ENCODE peak calls at places on chromosomes 6 and 20, in six cellular contexts. A is body of pancreas, S is Peyer's patch, L is A549, G is gastrocnemius medialis, E is transverse colon. R is an unnamed sample.

GRCh38 chr6:68704485-68704884 is 69.4 kb downstream of the ADGRB3 start:
- DNase-seq in A (no peak), S (no peak), L (no peak), G (no peak), E (no peak), R (no peak)

GRCh38 chr20:49813305-49813974 is 812 bp downstream of the SLC9A8 start:
- DNase-seq in A (no peak), S (peak), L (no peak), G (no peak), E (no peak), R (no peak)

GRCh38 chr6:56959094-56959493 is 4.2 kb downstream of the BEND6 start:
- DNase-seq in A (no peak), S (no peak), L (no peak), G (no peak), E (no peak), R (no peak)

GRCh38 chr6:28357036-28357435 is 7.3 kb downstream of the ZKSCAN3 start:
- DNase-seq in A (no peak), S (no peak), L (no peak), G (no peak), E (no peak), R (peak)

GRCh38 chr20:23666189-23666588 is 22.6 kb downstream of the CST4 start:
- DNase-seq in A (no peak), S (no peak), L (no peak), G (no peak), E (no peak), R (no peak)

GRCh38 chr6:30885999-30886896 is 1.9 kb downstream of the DDR1 start:
- DNase-seq in A (peak), S (peak), L (peak), G (peak), E (peak), R (no peak)

GRCh38 chr6:80271074-80271473 is 164.6 kb downstream of the BCKDHB start:
- DNase-seq in A (no peak), S (no peak), L (no peak), G (no peak), E (no peak), R (no peak)

GRCh38 chr20:13101276-13101675 is 92.5 kb downstream of the SPTLC3 start:
- DNase-seq in A (no peak), S (no peak), L (no peak), G (no peak), E (no peak), R (no peak)

GRCh38 chr6:137191670-137192069 is 18.2 kb upstream of the IL22RA2 start:
- DNase-seq in A (no peak), S (no peak), L (no peak), G (no peak), E (no peak), R (no peak)

GRCh38 chr6:48610846-48611245 is 499.8 kb upstream of the PTCHD4 start:
- DNase-seq in A (no peak), S (no peak), L (no peak), G (no peak), E (no peak), R (no peak)

GRCh38 chr6:91560409-91560808 is 973.5 kb upstream of the MAP3K7 start:
- DNase-seq in A (no peak), S (no peak), L (no peak), G (no peak), E (no peak), R (no peak)

GRCh38 chr6:116221067-116221466 is 32.8 kb downstream of the TSPYL4 start:
- DNase-seq in A (no peak), S (no peak), L (no peak), G (no peak), E (no peak), R (no peak)

GRCh38 chr6:148146717-148147116 is 195.9 kb upstream of the SASH1 start:
- DNase-seq in A (no peak), S (no peak), L (no peak), G (no peak), E (no peak), R (no peak)

GRCh38 chr6:158905277-158905676 is 86.1 kb upstream of the EZR start:
- DNase-seq in A (no peak), S (no peak), L (no peak), G (no peak), E (no peak), R (peak)

GRCh38 chr6:71509142-71509541 is 220.5 kb downstream of the OGFRL1 start:
- DNase-seq in A (no peak), S (no peak), L (no peak), G (no peak), E (no peak), R (no peak)

GRCh38 chr6:15501806-15502450 is 160.9 kb downstream of the DTNBP1 start:
- DNase-seq in A (peak), S (no peak), L (no peak), G (no peak), E (peak), R (no peak)

GRCh38 chr6:46501136-46502089 is 10.2 kb upstream of the RCAN2 start:
- DNase-seq in A (no peak), S (no peak), L (no peak), G (no peak), E (no peak), R (no peak)

GRCh38 chr6:129730477-129731165 is 20.6 kb upstream of the ARHGAP18 start:
- DNase-seq in A (peak), S (no peak), L (peak), G (no peak), E (no peak), R (peak)

GRCh38 chr6:41712651-41713103 is 22.7 kb downstream of the TFEB start:
- DNase-seq in A (peak), S (no peak), L (peak), G (peak), E (no peak), R (no peak)

GRCh38 chr6:43369174-43370002 is at the start of gene ZNF318:
- DNase-seq in A (peak), S (peak), L (peak), G (peak), E (peak), R (peak)
- TF ChIP-seq POLR2A in A (no peak), S (peak), L (peak), G (peak), E (peak), R (peak)

GRCh38 chr6:36977470-36977941 is 8.5 kb downstream of the MTCH1 start:
- DNase-seq in A (peak), S (peak), L (peak), G (no peak), E (no peak), R (peak)
- TF ChIP-seq POLR2A in A (no peak), S (no peak), L (no peak), G (no peak), E (no peak), R (no peak)

GRCh38 chr6:33057222-33058150 is 16.0 kb downstream of the HLA-DPA1 start:
- DNase-seq in A (no peak), S (no peak), L (no peak), G (no peak), E (no peak), R (no peak)
- TF ChIP-seq POLR2A in A (no peak), S (no peak), L (no peak), G (no peak), E (no peak), R (no peak)

GRCh38 chr20:46134716-46135115 is 16.6 kb downstream of the CD40 start:
- DNase-seq in A (no peak), S (no peak), L (no peak), G (no peak), E (no peak), R (no peak)

GRCh38 chr20:46133886-46134654 is 16.0 kb downstream of the CD40 start:
- DNase-seq in A (no peak), S (no peak), L (no peak), G (no peak), E (no peak), R (no peak)

GRCh38 chr20:46130534-46130933 is 12.4 kb downstream of the CD40 start:
- DNase-seq in A (no peak), S (no peak), L (no peak), G (peak), E (no peak), R (no peak)

GRCh38 chr20:46131396-46131795 is 13.3 kb downstream of the CD40 start:
- DNase-seq in A (no peak), S (no peak), L (no peak), G (peak), E (no peak), R (no peak)

GRCh38 chr20:46132705-46133120 is 14.6 kb downstream of the CD40 start:
- DNase-seq in A (peak), S (peak), L (peak), G (peak), E (peak), R (peak)
- TF ChIP-seq POLR2A in A (no peak), S (no peak), L (no peak), G (no peak), E (no peak), R (no peak)

DNA sequence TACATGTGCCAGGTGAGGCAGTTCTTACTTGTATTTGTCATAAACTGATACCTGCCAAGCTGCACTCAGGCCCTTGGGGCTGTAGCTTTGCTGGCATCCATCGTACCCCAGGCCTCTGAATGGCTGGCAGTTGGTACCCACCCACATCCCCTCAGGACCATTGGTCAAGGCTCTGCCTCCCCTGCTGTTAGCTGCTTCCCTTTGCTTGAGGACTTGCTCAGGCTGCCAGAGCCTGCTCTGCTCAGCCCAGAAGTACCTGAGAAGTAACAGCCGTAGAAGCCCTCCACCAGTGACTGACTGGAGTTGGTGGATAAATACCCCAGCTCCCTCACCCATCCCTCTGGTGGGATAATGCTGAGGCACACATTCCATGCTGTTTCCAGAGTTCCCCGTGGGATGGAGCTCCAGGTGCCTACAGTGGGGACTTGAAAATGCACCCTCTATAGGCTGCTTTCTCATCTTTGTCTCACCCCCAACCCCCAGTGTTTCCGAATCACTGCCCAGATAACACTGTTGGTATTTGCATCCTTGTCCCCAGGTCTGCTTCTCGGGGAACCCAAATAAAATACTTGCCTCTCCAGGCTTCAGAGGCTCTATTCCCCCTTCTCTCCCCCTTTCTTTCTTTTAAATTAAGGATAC is 7.3 kb downstream of the EBF4 start:
- DNase-seq in A (no peak), S (peak), L (no peak), G (no peak), E (no peak), R (no peak)
- TF ChIP-seq POLR2A in A (no peak), S (no peak), L (no peak), G (no peak), E (no peak), R (no peak)

GRCh38 chr6:12610862-12611261 is 105.7 kb upstream of the PHACTR1 start:
- DNase-seq in A (no peak), S (no peak), L (no peak), G (no peak), E (no peak), R (no peak)
- TF ChIP-seq POLR2A in A (no peak), S (no peak), L (no peak), G (no peak), E (no peak), R (no peak)

GRCh38 chr20:47280228-47280627 is 76.3 kb downstream of the ZMYND8 start:
- DNase-seq in A (no peak), S (no peak), L (no peak), G (no peak), E (no peak), R (no peak)

GRCh38 chr20:47278907-47279348 is 77.6 kb downstream of the ZMYND8 start:
- DNase-seq in A (no peak), S (no peak), L (no peak), G (no peak), E (no peak), R (peak)

GRCh38 chr20:47282864-47283263 is 73.6 kb downstream of the ZMYND8 start:
- DNase-seq in A (no peak), S (no peak), L (no peak), G (no peak), E (no peak), R (no peak)

GRCh38 chr20:47281376-47281775 is 75.1 kb downstream of the ZMYND8 start:
- DNase-seq in A (no peak), S (no peak), L (no peak), G (no peak), E (no peak), R (no peak)

GRCh38 chr20:47280668-47281067 is 75.8 kb downstream of the ZMYND8 start:
- DNase-seq in A (no peak), S (no peak), L (no peak), G (no peak), E (no peak), R (no peak)
- TF ChIP-seq POLR2A in A (no peak), S (no peak), L (no peak), G (no peak), E (no peak), R (no peak)

GRCh38 chr6:32972353-32973143 is 4.2 kb downstream of the BRD2 start:
- DNase-seq in A (peak), S (peak), L (peak), G (peak), E (peak), R (peak)

GRCh38 chr6:32970413-32971244 is 2.2 kb downstream of the BRD2 start:
- DNase-seq in A (peak), S (peak), L (peak), G (peak), E (peak), R (peak)

GRCh38 chr6:32973144-32973854 is 4.9 kb downstream of the BRD2 start:
- DNase-seq in A (peak), S (peak), L (no peak), G (no peak), E (peak), R (peak)

GRCh38 chr6:32971245-32971580 is 2.8 kb downstream of the BRD2 start:
- DNase-seq in A (no peak), S (no peak), L (no peak), G (no peak), E (no peak), R (no peak)

DNA sequence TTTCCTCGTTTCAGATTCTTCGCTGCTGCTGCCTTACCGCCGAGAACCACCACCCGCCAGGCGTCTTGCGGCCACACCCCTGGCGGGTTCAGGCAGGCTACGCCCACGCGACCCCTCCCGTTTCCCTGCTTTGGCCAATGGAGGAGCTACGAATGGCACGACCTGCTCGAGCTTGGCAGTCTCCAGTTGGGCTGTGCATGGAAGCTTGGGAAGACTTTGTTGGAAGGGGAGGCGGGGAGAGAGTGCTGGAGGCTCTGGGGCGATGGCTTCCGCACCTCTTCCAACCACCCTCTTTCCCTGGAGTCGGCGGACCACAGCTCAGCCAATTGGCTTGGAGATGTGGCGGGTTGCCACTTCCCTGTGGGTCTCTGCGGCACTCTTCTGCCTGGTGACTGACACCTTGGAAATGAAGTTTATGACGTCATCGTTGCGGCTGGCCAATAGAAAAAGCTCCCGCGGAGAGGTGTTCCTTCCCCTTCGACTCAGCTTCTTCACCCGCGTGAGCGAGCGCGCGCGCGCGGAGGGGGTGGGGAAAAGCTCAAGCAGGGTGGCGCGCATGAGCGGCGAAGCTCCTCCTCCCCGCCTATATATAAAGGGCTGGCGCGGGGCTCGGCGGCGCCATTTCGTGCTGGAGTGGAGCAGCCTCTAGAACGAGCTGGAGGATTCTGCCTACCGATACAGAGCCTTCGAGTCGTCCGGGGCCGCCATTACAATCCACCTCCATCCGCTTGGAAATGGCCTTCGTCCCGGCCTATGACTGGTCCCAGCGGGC is 3.4 kb downstream of the BRD2 start:
- DNase-seq in A (peak), S (peak), L (peak), G (peak), E (peak), R (peak)
- TF ChIP-seq POLR2A in A (peak), S (peak), L (peak), G (peak), E (peak), R (peak)

GRCh38 chr6:166330612-166331011 is 11.7 kb downstream of the SFT2D1 start:
- DNase-seq in A (peak), S (no peak), L (peak), G (no peak), E (peak), R (peak)
- TF ChIP-seq POLR2A in A (no peak), S (no peak), L (no peak), G (no peak), E (no peak), R (no peak)

GRCh38 chr6:4774715-4775590 is 1.3 kb upstream of the CDYL start:
- DNase-seq in A (peak), S (peak), L (no peak), G (peak), E (peak), R (peak)
- TF ChIP-seq POLR2A in A (no peak), S (no peak), L (no peak), G (no peak), E (peak), R (peak)